ENCODE peak calls at places on chromosomes 4 and X, in four cellular contexts. One of them, this sample, is unnamed.
A peak's percentile ranks its signal among the peaks of the same experiment; 100 is the strongest.

GRCh38 chr4:184583738-184584502 is 65.3 kb downstream of the CASP3 start:
- DNase-seq in HCT116: no peak
- DNase-seq in SK-N-SH: no peak
- DNase-seq in K562: no peak
- DNase-seq in this sample: no peak

GRCh38 chr4:84708406-84709135 is 125.6 kb downstream of the CDS1 start:
- DNase-seq in HCT116: no peak
- DNase-seq in SK-N-SH: no peak
- DNase-seq in K562: no peak
- DNase-seq in this sample: no peak

GRCh38 chr4:108370291-108370690 is 201.6 kb upstream of the LEF1 start:
- DNase-seq in HCT116: no peak
- DNase-seq in SK-N-SH: no peak
- DNase-seq in K562: no peak
- DNase-seq in this sample: no peak

GRCh38 chr4:113738251-113738650 is 23.3 kb downstream of the CAMK2D start:
- DNase-seq in HCT116: no peak
- DNase-seq in SK-N-SH: no peak
- DNase-seq in K562: no peak
- DNase-seq in this sample: no peak

GRCh38 chr4:7030856-7031255 is 12.3 kb upstream of the TADA2B start:
- DNase-seq in HCT116: no peak
- DNase-seq in SK-N-SH: no peak
- DNase-seq in K562: no peak
- DNase-seq in this sample: no peak

GRCh38 chr4:148310756-148311155 is 131.5 kb downstream of the NR3C2 start:
- DNase-seq in HCT116: no peak
- DNase-seq in SK-N-SH: no peak
- DNase-seq in K562: no peak
- DNase-seq in this sample: no peak

GRCh38 chr4:665381-665750 is 8.7 kb downstream of the ATP5ME start:
- DNase-seq in HCT116: no peak
- DNase-seq in SK-N-SH: no peak
- DNase-seq in K562: no peak
- DNase-seq in this sample: no peak

GRCh38 chrX:148535639-148536038 is 35.2 kb downstream of the AFF2 start:
- DNase-seq in HCT116: no peak
- DNase-seq in SK-N-SH: no peak
- DNase-seq in K562: no peak
- DNase-seq in this sample: no peak

GRCh38 chr4:101292214-101292613 is 55.1 kb downstream of the PPP3CA start:
- DNase-seq in HCT116: no peak
- DNase-seq in SK-N-SH: peak; percentile 40
- DNase-seq in K562: no peak
- DNase-seq in this sample: no peak

GRCh38 chrX:13323241-13323640 is 3.4 kb upstream of the ATXN3L start:
- DNase-seq in HCT116: no peak
- DNase-seq in SK-N-SH: no peak
- DNase-seq in K562: no peak
- DNase-seq in this sample: no peak

GRCh38 chr4:152255437-152255836 is 280.5 kb downstream of the FBXW7 start:
- DNase-seq in HCT116: peak; percentile 48
- DNase-seq in SK-N-SH: no peak
- DNase-seq in K562: no peak
- DNase-seq in this sample: no peak

GRCh38 chr4:108556166-108556565 is 64.2 kb upstream of the RPL34 start:
- DNase-seq in HCT116: no peak
- DNase-seq in SK-N-SH: no peak
- DNase-seq in K562: no peak
- DNase-seq in this sample: no peak

GRCh38 chrX:104113237-104113965 is 1.1 kb downstream of the ZCCHC18 start:
- DNase-seq in HCT116: no peak
- DNase-seq in SK-N-SH: peak; percentile 53
- DNase-seq in K562: peak; percentile 14
- DNase-seq in this sample: peak; percentile 2

DNA sequence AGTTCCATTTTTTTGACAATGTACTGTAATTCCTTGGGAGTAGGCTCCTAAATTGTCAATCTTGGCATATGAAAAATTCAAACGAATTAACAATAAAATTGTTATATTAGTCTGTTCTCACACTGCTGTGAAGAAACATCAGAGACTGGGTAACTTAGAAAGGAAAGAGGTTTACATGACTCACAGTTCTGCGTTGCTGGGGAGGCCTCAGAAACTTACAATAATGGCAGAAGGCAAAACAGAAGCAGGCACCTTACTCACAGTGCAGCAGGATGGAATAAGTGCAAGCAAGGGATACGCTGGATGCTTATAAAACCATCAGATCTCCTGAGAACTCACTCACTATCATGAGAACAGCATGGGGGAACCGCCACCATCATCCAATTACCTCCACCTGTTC is 246.4 kb upstream of the TRAM1L1 start:
- DNase-seq in HCT116: no peak
- DNase-seq in SK-N-SH: no peak
- DNase-seq in K562: no peak
- DNase-seq in this sample: no peak
- TF ChIP-seq YY1 in HCT116: no peak
- TF ChIP-seq YY1 in SK-N-SH: no peak
- TF ChIP-seq YY1 in K562: no peak
- TF ChIP-seq YY1 in this sample: no peak

DNA sequence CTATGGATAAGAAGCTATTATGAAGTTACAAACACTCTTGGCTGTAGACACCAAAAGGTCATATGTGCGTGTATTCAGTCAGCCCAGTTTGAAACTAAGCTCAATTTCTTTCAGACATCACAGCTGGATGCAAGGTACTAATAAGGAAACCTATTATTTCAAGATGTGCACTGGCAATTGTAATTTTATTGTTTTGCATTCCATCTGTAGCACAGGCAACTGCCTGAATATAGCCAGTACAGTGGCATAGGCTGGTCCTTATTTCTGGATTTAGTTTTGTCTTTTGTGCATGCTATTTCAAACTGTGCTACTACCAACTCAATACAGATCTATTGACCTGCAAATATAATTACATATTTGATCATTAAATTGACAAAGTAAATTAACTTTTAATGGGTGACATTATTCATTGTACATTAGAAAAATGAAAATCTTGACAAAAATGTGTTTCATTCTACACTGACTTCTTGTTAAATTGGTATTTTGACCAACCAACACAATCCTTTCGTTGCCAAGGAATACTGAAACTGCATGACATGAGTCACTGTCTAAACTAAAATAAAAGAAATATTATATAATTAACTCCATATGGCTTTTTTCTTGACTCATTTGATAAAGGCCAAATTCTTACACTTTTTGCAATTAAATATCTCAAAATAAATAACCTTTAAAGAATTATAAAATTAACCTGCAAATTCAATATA is 594.3 kb upstream of the ADGRL3 start:
- DNase-seq in HCT116: no peak
- DNase-seq in SK-N-SH: no peak
- DNase-seq in K562: no peak
- DNase-seq in this sample: no peak
- TF ChIP-seq ELF1 in HCT116: no peak
- TF ChIP-seq ELF1 in SK-N-SH: no peak
- TF ChIP-seq ELF1 in K562: no peak
- TF ChIP-seq ELF1 in this sample: no peak

GRCh38 chrX:11374570-11374969 is 81.4 kb downstream of the AMELX start:
- DNase-seq in HCT116: no peak
- DNase-seq in SK-N-SH: no peak
- DNase-seq in K562: no peak
- DNase-seq in this sample: no peak
- H2AFZ ChIP-seq in HCT116: no peak overlapping the region
- H2AFZ ChIP-seq in SK-N-SH: no peak overlapping the region
- H2AFZ ChIP-seq in K562: no peak overlapping the region
- H2AFZ ChIP-seq in this sample: no peak overlapping the region

GRCh38 chr4:112147697-112148096 is 2.4 kb downstream of the FAM241A start:
- DNase-seq in HCT116: no peak
- DNase-seq in SK-N-SH: no peak
- DNase-seq in K562: no peak
- DNase-seq in this sample: no peak
- TF ChIP-seq YY1 in HCT116: no peak
- TF ChIP-seq YY1 in SK-N-SH: no peak
- TF ChIP-seq YY1 in K562: no peak
- TF ChIP-seq YY1 in this sample: no peak

GRCh38 chr4:80731436-80731835 is 299.1 kb upstream of the BMP3 start:
- DNase-seq in HCT116: no peak
- DNase-seq in SK-N-SH: no peak
- DNase-seq in K562: no peak
- DNase-seq in this sample: no peak

GRCh38 chr4:80730158-80730557 is 300.4 kb upstream of the BMP3 start:
- DNase-seq in HCT116: no peak
- DNase-seq in SK-N-SH: no peak
- DNase-seq in K562: no peak
- DNase-seq in this sample: no peak

GRCh38 chr4:80732010-80732409 is 298.5 kb upstream of the BMP3 start:
- DNase-seq in HCT116: no peak
- DNase-seq in SK-N-SH: no peak
- DNase-seq in K562: no peak
- DNase-seq in this sample: no peak
- TF ChIP-seq ELF1 in HCT116: no peak
- TF ChIP-seq ELF1 in SK-N-SH: no peak
- TF ChIP-seq ELF1 in K562: no peak
- TF ChIP-seq ELF1 in this sample: no peak

GRCh38 chr4:10671750-10672149 is 12.8 kb downstream of the CLNK start:
- DNase-seq in HCT116: no peak
- DNase-seq in SK-N-SH: no peak
- DNase-seq in K562: no peak
- DNase-seq in this sample: no peak

GRCh38 chr4:10672379-10672778 is 12.2 kb downstream of the CLNK start:
- DNase-seq in HCT116: no peak
- DNase-seq in SK-N-SH: no peak
- DNase-seq in K562: no peak
- DNase-seq in this sample: no peak

GRCh38 chr4:10677796-10678497 is 6.6 kb downstream of the CLNK start:
- DNase-seq in HCT116: no peak
- DNase-seq in SK-N-SH: no peak
- DNase-seq in K562: no peak
- DNase-seq in this sample: no peak

GRCh38 chr4:10670346-10670745 is 14.2 kb downstream of the CLNK start:
- DNase-seq in HCT116: no peak
- DNase-seq in SK-N-SH: no peak
- DNase-seq in K562: no peak
- DNase-seq in this sample: no peak

GRCh38 chr4:10673817-10674369 is 10.7 kb downstream of the CLNK start:
- DNase-seq in HCT116: no peak
- DNase-seq in SK-N-SH: no peak
- DNase-seq in K562: no peak
- DNase-seq in this sample: no peak
- H2AFZ ChIP-seq in HCT116: no peak overlapping the region
- H2AFZ ChIP-seq in SK-N-SH: no peak overlapping the region
- H2AFZ ChIP-seq in K562: no peak overlapping the region
- H2AFZ ChIP-seq in this sample: no peak overlapping the region

DNA sequence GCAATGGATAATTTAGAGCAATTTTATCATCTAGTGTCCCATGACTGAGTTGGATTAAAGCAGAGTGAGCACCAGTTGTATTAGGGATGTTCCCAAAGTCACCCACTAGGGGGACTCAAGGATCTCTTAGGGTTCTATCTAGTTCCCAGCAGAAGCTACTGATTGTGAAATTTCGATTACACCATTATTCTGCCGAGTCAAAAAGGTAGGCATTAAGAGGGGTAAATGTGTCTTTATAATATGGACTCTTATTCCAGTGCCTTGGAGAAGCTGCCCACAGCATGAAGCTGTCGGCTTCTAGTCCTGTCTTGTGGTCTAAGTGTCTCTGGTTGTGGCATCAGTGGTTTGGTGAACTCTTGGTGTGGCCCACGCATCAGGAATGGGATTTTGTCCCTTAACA is 53.3 kb downstream of the RGS12 start:
- DNase-seq in HCT116: peak; percentile 47
- DNase-seq in SK-N-SH: peak; percentile 81
- DNase-seq in K562: peak; percentile 73
- DNase-seq in this sample: peak; percentile 81
- TF ChIP-seq YY1 in HCT116: no peak
- TF ChIP-seq YY1 in SK-N-SH: no peak
- TF ChIP-seq YY1 in K562: no peak
- TF ChIP-seq YY1 in this sample: no peak

DNA sequence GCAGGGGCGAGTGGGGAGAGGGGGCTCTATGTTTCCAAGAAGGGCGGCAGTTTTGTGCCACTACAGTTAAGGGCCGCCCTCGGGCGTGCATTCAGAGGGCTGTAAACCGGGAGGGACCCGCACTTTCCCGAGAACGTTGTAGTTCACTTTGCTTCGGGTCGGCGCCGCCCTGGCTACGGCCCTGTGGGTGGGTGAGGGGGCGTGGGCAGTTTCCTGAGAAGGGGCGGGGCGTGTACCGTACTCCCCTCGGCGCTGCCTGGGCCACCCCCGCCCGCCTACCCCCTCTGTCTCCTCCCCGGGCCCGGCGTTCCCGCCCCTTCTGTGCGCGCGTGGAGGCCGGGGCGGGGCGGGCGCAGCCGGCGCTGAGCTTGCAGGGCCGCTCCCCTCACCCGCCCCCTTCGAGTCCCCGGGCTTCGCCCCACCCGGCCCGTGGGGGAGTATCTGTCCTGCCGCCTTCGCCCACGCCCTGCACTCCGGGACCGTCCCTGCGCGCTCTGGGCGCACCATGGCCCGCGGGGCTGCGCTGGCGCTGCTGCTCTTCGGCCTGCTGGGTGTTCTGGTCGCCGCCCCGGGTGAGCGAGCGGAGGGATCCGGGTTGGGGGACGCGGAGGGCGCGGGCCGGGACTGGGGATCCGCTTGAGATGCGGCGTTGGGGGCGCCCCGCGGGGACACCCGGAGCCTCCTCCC is at the start of gene CD99:
- DNase-seq in HCT116: no peak
- DNase-seq in SK-N-SH: peak; percentile 90
- DNase-seq in K562: peak; percentile 84
- DNase-seq in this sample: peak; percentile 80
- TF ChIP-seq ELF1 in HCT116: no peak
- TF ChIP-seq ELF1 in SK-N-SH: no peak
- TF ChIP-seq ELF1 in K562: no peak
- TF ChIP-seq ELF1 in this sample: no peak

GRCh38 chr4:41143721-41144379 is 70.5 kb downstream of the APBB2 start:
- DNase-seq in HCT116: no peak
- DNase-seq in SK-N-SH: no peak
- DNase-seq in K562: no peak
- DNase-seq in this sample: no peak

GRCh38 chr4:41145571-41146078 is 68.7 kb downstream of the APBB2 start:
- DNase-seq in HCT116: no peak
- DNase-seq in SK-N-SH: no peak
- DNase-seq in K562: no peak
- DNase-seq in this sample: peak; percentile 61

GRCh38 chr4:41142946-41143720 is 71.2 kb downstream of the APBB2 start:
- DNase-seq in HCT116: no peak
- DNase-seq in SK-N-SH: no peak
- DNase-seq in K562: no peak
- DNase-seq in this sample: no peak

GRCh38 chr4:41146196-41146595 is 68.1 kb downstream of the APBB2 start:
- DNase-seq in HCT116: no peak
- DNase-seq in SK-N-SH: no peak
- DNase-seq in K562: no peak
- DNase-seq in this sample: no peak

GRCh38 chr4:41144812-41145211 is 69.5 kb downstream of the APBB2 start:
- DNase-seq in HCT116: no peak
- DNase-seq in SK-N-SH: no peak
- DNase-seq in K562: no peak
- DNase-seq in this sample: peak; percentile 44
- H2AFZ ChIP-seq in HCT116: no peak overlapping the region
- H2AFZ ChIP-seq in SK-N-SH: no peak overlapping the region
- H2AFZ ChIP-seq in K562: no peak overlapping the region
- H2AFZ ChIP-seq in this sample: no peak overlapping the region

GRCh38 chr4:79476196-79476595 is 68.2 kb upstream of the GK2 start:
- DNase-seq in HCT116: no peak
- DNase-seq in SK-N-SH: no peak
- DNase-seq in K562: no peak
- DNase-seq in this sample: no peak
- TF ChIP-seq YY1 in HCT116: no peak
- TF ChIP-seq YY1 in SK-N-SH: no peak
- TF ChIP-seq YY1 in K562: no peak
- TF ChIP-seq YY1 in this sample: no peak